ENCODE peak calls at places on chromosomes 5 and 9, in four cellular contexts. J is CD8-positive, alpha-beta T cell; P is transverse colon; L is stomach. R is an unnamed sample.

GRCh38 chr9:8903077-8903476 is 1103.5 kb upstream of the DMAC1 start:
- DNase-seq in J (no peak), P (no peak), L (no peak), R (no peak)

GRCh38 chr9:80957806-80958205 is 731.5 kb downstream of the TLE1 start:
- DNase-seq in L (no peak), P (no peak), J (no peak), R (no peak)

GRCh38 chr9:3848445-3849114 is 322.8 kb upstream of the RFX3 start:
- DNase-seq in J (no peak), P (no peak), L (no peak), R (no peak)

GRCh38 chr5:132771559-132771998 is 5.5 kb downstream of the SEPTIN8 start:
- DNase-seq in L (no peak), J (no peak), P (no peak), R (peak)

GRCh38 chr9:134669556-134669955 is 28.0 kb downstream of the COL5A1 start:
- DNase-seq in P (no peak), L (no peak), J (no peak), R (no peak)

GRCh38 chr5:127097288-127097687 is 24.0 kb upstream of the C5orf63 start:
- DNase-seq in J (no peak), L (no peak), P (no peak), R (no peak)

GRCh38 chr5:76403713-76403962 is 553 bp downstream of the IQGAP2 start:
- DNase-seq in P (no peak), L (no peak), J (no peak), R (no peak)

GRCh38 chr5:59800375-59800893 is 93.1 kb downstream of the PDE4D start:
- DNase-seq in J (no peak), P (no peak), L (no peak), R (no peak)

GRCh38 chr5:128629162-128629561 is 91.1 kb upstream of the FBN2 start:
- DNase-seq in P (no peak), J (no peak), L (no peak), R (no peak)

GRCh38 chr5:171672556-171672955 is 113.1 kb upstream of the SMIM23 start:
- DNase-seq in L (no peak), P (no peak), J (no peak), R (no peak)

GRCh38 chr5:43401827-43402226 is 10.4 kb downstream of the CCL28 start:
- DNase-seq in P (no peak), L (no peak), J (no peak), R (no peak)

GRCh38 chr5:169265888-169266287 is 35.1 kb downstream of the SLIT3 start:
- DNase-seq in P (no peak), J (no peak), L (no peak), R (no peak)
- TF ChIP-seq CTCF in P (no peak), J (no peak), L (no peak), R (peak)

DNA sequence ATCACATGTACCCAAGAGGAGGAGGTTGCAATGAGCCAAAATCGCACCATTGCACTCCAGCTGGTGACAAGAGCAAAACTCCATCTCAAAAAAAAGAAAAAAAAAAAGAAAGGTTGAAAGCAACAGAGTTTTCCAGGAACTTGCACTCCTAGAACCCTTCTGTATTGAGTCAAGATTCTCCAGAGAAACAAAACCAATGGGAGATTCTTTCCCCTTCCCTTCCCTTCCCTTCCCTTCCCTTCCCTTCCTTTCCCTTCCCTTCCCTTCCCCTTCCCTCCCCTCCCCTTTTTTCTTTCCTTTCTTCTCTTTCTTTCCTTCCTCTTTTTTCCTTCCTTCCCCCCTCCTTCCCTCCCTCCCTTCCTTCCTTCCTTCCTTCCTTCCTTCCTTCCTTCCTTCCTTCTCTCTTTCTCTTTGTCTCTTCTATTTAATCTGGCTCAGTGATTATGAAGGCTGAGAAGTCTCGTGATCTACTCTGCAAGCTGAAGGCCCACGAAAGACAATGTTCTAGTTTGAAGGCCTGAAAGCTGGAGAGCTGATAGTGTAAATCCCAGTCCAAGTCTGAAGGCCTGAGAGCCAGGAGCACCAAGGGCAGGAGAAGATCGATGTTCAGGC is 59.6 kb upstream of the CNTLN start:
- DNase-seq in P (no peak), J (no peak), L (no peak), R (no peak)
- H3K4me3 ChIP-seq in P (no peak), J (no peak), L (no peak), R (no peak)

GRCh38 chr5:142141463-142141862 is 32.9 kb downstream of the NDFIP1 start:
- DNase-seq in L (no peak), P (no peak), J (no peak), R (no peak)
- TF ChIP-seq CTCF in L (no peak), P (no peak), J (no peak), R (no peak)

GRCh38 chr5:52668544-52669185 is 119.1 kb upstream of the ITGA1 start:
- DNase-seq in J (no peak), L (no peak), P (no peak), R (no peak)
- H3K4me3 ChIP-seq in J (no peak), L (no peak), P (no peak), R (no peak)

DNA sequence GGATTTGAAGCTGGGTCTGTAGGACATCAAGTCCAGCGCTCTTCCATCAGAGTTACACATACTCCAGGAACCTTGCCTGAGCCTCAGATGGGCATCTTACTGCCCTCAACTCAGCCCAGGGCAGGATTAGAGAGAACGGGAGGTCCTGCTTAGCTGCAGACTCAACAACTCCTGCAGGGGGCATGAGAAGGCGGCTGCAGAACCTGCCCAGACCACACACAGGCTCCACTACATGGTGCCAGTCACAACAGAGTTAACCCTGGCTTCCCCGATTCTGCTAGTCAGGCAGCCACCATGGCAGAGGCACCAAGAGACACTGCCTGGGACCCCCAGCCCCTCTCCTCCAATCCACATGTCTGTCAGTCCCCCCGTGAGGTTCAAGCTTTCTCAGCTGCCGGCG is 23.9 kb upstream of the CPLX2 start:
- DNase-seq in P (no peak), J (no peak), L (no peak), R (no peak)
- TF ChIP-seq CTCF in P (no peak), J (no peak), L (no peak), R (peak)

GRCh38 chr5:75049581-75050274 is 2.6 kb downstream of the GCNT4 start:
- DNase-seq in L (peak), J (peak), P (peak), R (no peak)
- H3K4me3 ChIP-seq in L (no peak), J (peak), P (no peak), R (no peak)

GRCh38 chr9:75200892-75201470 is 112.7 kb downstream of the OSTF1 start:
- DNase-seq in J (no peak), L (no peak), P (no peak), R (no peak)
- TF ChIP-seq CTCF in J (peak), L (no peak), P (peak), R (peak)

DNA sequence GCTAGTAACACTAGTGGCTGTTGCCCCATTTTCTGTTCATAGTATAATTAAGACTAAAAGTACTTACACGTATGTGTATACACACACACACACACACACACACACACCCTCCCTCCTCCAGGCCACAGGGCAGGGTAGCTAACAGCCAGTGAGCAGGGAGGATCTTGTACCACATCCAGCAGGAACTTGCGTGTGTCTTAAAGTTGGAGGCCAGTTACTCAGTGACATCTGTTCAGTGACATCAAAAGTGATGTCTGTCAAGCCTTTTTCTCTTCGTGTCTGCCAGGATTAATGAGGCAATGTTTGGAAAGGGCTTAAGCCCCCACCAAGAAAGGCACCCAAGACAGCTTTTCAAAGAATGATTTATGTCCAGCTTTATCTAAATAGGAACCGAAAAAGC is 149.4 kb upstream of the KLF4 start:
- DNase-seq in P (peak), L (peak), J (no peak), R (no peak)
- H3K4me3 ChIP-seq in P (peak), L (no peak), J (no peak), R (no peak)

DNA sequence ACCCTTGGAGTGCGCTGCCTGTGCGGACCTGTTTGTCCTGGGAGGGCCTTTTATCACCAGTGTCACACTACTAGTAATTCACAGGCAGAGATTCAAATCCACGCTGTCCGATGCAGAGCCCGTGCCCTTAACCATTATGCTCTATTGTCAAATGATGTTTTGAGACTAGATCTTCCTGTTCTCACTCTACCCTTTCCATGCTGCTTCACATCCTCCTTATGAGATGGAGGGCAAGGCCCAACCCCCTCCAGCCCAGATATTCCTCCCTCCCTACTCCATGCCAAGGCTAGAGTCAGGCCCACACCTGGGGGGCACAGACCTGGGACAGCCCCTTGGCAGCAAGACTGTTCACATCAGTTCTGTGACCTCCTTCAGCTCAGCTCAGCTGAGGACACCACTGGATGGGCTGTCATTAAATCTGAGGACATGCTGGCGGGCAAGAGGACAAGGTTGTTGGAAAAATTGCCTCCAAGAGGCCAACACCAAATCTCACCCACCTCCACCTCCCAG is 112.9 kb upstream of the SPOCK1 start:
- DNase-seq in L (no peak), P (no peak), J (no peak), R (no peak)
- TF ChIP-seq CTCF in L (no peak), P (no peak), J (no peak), R (no peak)